ENCODE peak calls at places on chromosome 22, in nine cellular contexts. U, H, A, G, O, Y, W, T and V are unnamed samples.

GRCh38 chr22:17921871-17922821 is 102.2 kb downstream of the MICAL3 start:
- DNase-seq in A (peak), H (no peak), O (no peak), W (no peak), T (no peak), G (no peak), Y (peak), U (no peak), V (no peak)

GRCh38 chr22:46813816-46814597 is 51.6 kb downstream of the TBC1D22A start:
- DNase-seq in T (no peak), Y (no peak), O (no peak), G (no peak), H (no peak), U (no peak), W (no peak), A (no peak), V (no peak)

GRCh38 chr22:16783930-16784354 is 41.3 kb downstream of the XKR3 start:
- DNase-seq in W (peak), A (no peak), Y (no peak), U (no peak), H (no peak), O (no peak), T (peak), G (no peak), V (no peak)

GRCh38 chr22:49295851-49296560 is 531.7 kb downstream of the BRD1 start:
- DNase-seq in T (no peak), H (peak), Y (no peak), O (no peak), U (peak), G (no peak), W (no peak), A (no peak), V (no peak)

GRCh38 chr22:46085831-46086576 is 64.3 kb upstream of the PPARA start:
- DNase-seq in U (peak), W (peak), O (no peak), G (peak), A (peak), T (peak), H (peak), Y (peak), V (peak)

GRCh38 chr22:46800102-46800857 is 37.8 kb downstream of the TBC1D22A start:
- DNase-seq in G (no peak), Y (no peak), U (no peak), W (no peak), T (no peak), A (no peak), O (no peak), H (no peak), V (no peak)

GRCh38 chr22:37334461-37334858 is 52.2 kb downstream of the CYTH4 start:
- DNase-seq in T (no peak), U (no peak), Y (no peak), A (no peak), G (no peak), O (no peak), W (peak), H (no peak), V (no peak)

GRCh38 chr22:42114721-42115120 is 15.9 kb downstream of the CYP2D6 start:
- DNase-seq in T (peak), H (no peak), A (no peak), G (no peak), O (no peak), Y (no peak), U (no peak), W (peak), V (no peak)

GRCh38 chr22:23908561-23909205 is 14.5 kb downstream of the MIF start:
- DNase-seq in W (no peak), G (peak), O (no peak), T (no peak), A (no peak), U (no peak), H (no peak), Y (no peak), V (no peak)

GRCh38 chr22:32469799-32470212 is 4.8 kb upstream of the FBXO7 start:
- DNase-seq in U (no peak), H (no peak), Y (no peak), W (peak), T (peak), G (no peak), O (no peak), A (peak), V (no peak)

GRCh38 chr22:46081831-46082210 is 68.5 kb upstream of the PPARA start:
- DNase-seq in W (no peak), Y (no peak), A (peak), H (no peak), U (peak), O (no peak), G (no peak), T (no peak), V (no peak)

GRCh38 chr22:25759825-25760231 is 17.8 kb downstream of the MYO18B start:
- DNase-seq in W (peak), Y (peak), G (no peak), U (peak), H (no peak), T (no peak), A (no peak), O (no peak), V (no peak)

GRCh38 chr22:50017701-50018224 is 5.2 kb upstream of the IL17REL start:
- DNase-seq in W (no peak), Y (no peak), H (no peak), A (peak), O (no peak), T (no peak), G (no peak), U (no peak), V (no peak)

GRCh38 chr22:46454910-46455269 is 82.5 kb downstream of the CELSR1 start:
- DNase-seq in Y (no peak), G (no peak), T (peak), A (no peak), W (peak), U (no peak), H (no peak), O (no peak), V (no peak)

GRCh38 chr22:39427751-39428596 is 28.4 kb downstream of the TAB1 start:
- DNase-seq in G (no peak), A (peak), U (no peak), T (no peak), H (no peak), Y (no peak), O (no peak), W (no peak), V (no peak)

GRCh38 chr22:31187627-31188026 is 24.5 kb upstream of the LIMK2 start:
- DNase-seq in W (no peak), Y (no peak), G (no peak), A (no peak), H (no peak), O (no peak), T (no peak), U (no peak), V (no peak)

GRCh38 chr22:31192513-31192912 is 19.6 kb upstream of the LIMK2 start:
- DNase-seq in A (no peak), W (no peak), O (no peak), U (no peak), H (no peak), Y (no peak), G (no peak), T (no peak), V (no peak)

DNA sequence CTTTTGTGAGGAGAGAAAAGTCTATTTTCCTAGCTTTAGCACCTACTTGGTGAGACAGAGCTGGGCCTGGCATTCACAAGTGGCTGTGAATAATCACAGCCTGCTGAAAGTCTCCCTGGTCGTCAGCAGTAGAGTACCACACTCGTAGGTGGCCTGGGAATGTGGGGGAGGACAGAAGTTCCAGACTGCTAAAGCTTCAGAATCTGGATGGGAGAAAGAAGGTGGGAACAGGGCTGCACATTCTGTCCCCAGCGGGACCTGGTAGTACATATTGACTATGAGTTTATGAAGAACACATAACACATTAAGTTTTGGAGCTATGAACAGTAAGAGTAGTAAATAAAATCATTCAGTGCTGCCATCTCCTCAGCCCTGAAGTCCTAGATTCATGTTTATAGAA is 19.0 kb upstream of the LIMK2 start:
- DNase-seq in A (no peak), Y (no peak), W (no peak), T (no peak), G (no peak), H (no peak), O (no peak), U (no peak), V (no peak)
- TF ChIP-seq CTCF in A (no peak), Y (no peak), W (no peak), T (no peak), G (no peak), H (no peak), O (no peak), U (no peak), V (no peak)

GRCh38 chr22:35609261-35609660 is 7.9 kb downstream of the MB start:
- DNase-seq in U (no peak), H (no peak), Y (no peak), O (no peak), W (no peak), A (no peak), G (no peak), T (no peak), V (no peak)
- TF ChIP-seq CTCF in U (no peak), H (no peak), Y (no peak), O (no peak), W (no peak), A (no peak), G (no peak), T (no peak), V (no peak)

DNA sequence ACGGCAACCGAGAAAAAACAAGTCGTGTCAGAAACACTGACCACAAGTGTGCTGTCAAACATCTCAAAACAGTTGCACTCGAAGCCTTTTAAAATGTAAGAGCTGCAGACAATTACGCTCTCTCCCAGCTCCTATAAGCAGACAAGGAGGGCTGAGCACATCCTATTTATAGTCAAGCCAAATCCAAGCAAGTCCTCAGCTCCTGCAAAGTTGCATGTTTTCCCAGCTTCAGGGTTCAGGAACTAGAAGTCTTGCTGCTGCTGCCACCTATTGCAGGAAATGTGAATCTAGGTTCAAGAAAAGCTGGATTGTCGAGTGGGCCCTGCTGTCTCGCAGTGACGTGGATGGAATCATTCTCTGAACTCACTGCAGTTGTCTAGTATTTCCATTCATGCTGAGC is 15.5 kb downstream of the EFCAB6 start:
- DNase-seq in U (no peak), A (no peak), H (no peak), G (no peak), T (peak), W (peak), Y (no peak), O (no peak), V (no peak)
- TF ChIP-seq CTCF in U (no peak), A (peak), H (peak), G (no peak), T (peak), W (peak), Y (peak), O (no peak), V (no peak)

DNA sequence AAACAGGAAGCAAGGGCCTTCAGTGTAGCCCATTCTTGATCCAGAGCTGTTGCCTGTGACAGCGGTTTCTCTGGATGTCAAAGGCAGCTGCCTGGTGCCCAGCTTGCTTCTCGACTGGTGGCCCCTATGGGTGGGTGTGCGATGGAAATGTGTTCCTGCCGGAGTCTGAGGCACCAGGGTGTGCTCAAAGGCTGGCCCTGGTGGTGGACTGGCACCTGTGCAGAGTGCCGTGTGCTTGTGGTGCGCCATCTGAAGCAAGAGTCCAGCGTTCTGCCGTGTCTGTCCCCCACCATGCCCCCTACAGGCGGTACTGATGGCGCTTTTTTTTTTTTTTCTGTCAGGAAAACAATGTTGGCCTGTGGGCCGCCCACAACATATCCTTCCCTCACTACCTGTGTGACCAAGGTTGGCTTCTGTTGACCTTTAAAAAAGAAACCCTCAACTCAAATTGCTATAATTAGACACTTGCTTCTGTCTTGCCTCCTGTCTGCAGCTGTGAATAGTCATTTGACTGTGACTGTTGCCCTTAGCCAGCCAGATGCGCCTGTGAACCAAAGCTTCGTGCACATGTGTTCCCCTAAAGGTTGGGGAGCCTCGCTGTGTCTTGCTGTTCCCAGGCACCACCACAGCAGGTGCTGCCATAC is 4.7 kb upstream of the RANBP1 start:
- DNase-seq in A (no peak), U (no peak), W (peak), Y (no peak), O (no peak), T (peak), H (no peak), G (no peak), V (no peak)
- TF ChIP-seq CTCF in A (no peak), U (peak), W (peak), Y (no peak), O (peak), T (peak), H (peak), G (no peak), V (no peak)

DNA sequence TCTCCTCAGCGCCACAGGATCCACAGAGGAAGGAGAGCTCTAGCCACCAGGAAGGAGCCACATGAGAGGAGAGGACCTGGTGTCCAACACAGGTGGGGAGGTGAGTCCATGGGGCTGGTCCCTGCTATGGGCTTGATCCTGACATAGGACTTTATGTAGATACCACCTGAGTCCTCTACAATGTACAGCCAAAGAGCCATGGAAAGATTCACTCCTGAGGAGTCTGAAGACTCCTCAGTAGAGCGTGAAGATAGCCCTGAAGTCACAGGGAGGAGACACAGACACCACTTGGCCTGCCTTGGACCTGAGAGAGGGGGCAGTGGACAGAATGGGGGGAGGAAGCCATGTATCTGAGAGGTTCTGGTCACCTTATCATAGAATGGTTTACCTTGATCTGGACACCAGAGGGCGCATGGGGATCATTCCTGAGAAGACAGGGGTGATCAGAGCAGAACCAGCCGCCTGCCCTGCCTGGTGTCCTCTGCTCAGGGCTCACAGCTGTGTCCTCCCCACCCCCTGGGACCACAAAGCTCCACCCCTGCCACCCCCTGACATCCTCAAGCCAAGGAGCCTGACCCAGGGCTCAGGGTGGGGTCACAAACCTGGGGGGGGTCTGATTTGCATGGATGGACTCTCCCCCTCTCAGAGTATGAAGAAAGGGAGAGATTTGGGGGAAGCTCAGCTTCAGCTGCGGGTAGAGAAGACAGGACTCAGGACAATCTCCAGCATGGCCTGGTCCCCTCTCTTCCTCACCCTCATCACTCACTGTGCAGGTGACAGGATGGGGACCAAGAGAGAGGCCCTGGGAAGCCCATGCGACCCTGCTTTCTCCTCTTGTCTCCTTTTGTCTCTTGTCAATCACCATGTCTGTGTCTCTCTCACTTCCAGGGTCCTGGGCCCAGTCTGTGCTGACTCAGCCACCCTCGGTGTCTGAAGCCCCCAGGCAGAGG is 77.0 kb downstream of the ZNF280B start:
- DNase-seq in A (peak), G (peak), T (peak), Y (peak), O (peak), U (peak), W (peak), H (peak), V (no peak)
- TF ChIP-seq CTCF in A (peak), G (peak), T (peak), Y (peak), O (peak), U (no peak), W (peak), H (peak), V (no peak)

GRCh38 chr22:29306830-29307657 is 594 bp downstream of the GAS2L1 start:
- DNase-seq in Y (peak), G (peak), A (peak), T (no peak), O (no peak), U (peak), W (peak), H (peak), V (no peak)
- TF ChIP-seq CTCF in Y (no peak), G (no peak), A (peak), T (no peak), O (no peak), U (peak), W (no peak), H (peak), V (no peak)